ENCODE peak calls at places on chromosomes 16 and 17, in five cellular contexts. One of them, this sample, is unnamed.

GRCh38 chr16:57725077-57725953 is 10.3 kb upstream of the KATNB1 start:
- DNase-seq in K562: no peak
- DNase-seq in endothelial cell of umbilical vein: no peak
- DNase-seq in mammary epithelial cell: no peak
- DNase-seq in tibial nerve: no peak
- DNase-seq in this sample: no peak

GRCh38 chr17:63946440-63947363 is 14.6 kb upstream of the CD79B start:
- DNase-seq in K562: peak
- DNase-seq in endothelial cell of umbilical vein: peak
- DNase-seq in mammary epithelial cell: no peak
- DNase-seq in tibial nerve: peak
- DNase-seq in this sample: no peak

GRCh38 chr17:77453613-77454559 is 313.1 kb downstream of the SEC14L1 start:
- DNase-seq in K562: peak
- DNase-seq in endothelial cell of umbilical vein: no peak
- DNase-seq in mammary epithelial cell: peak
- DNase-seq in tibial nerve: no peak
- DNase-seq in this sample: no peak

GRCh38 chr17:45175759-45176140 is 14.1 kb downstream of the HEXIM2 start:
- DNase-seq in K562: peak
- DNase-seq in endothelial cell of umbilical vein: no peak
- DNase-seq in mammary epithelial cell: no peak
- DNase-seq in tibial nerve: no peak
- DNase-seq in this sample: no peak

GRCh38 chr17:63827801-63828221 is 348 bp upstream of the FTSJ3 start:
- DNase-seq in K562: no peak
- DNase-seq in endothelial cell of umbilical vein: no peak
- DNase-seq in mammary epithelial cell: no peak
- DNase-seq in tibial nerve: no peak
- DNase-seq in this sample: no peak

GRCh38 chr17:46732754-46733398 is 85.6 kb downstream of the WNT3 start:
- DNase-seq in K562: no peak
- DNase-seq in endothelial cell of umbilical vein: no peak
- DNase-seq in mammary epithelial cell: no peak
- DNase-seq in tibial nerve: no peak
- DNase-seq in this sample: no peak

GRCh38 chr16:88599825-88600538 is 29.8 kb downstream of the ZC3H18 start:
- DNase-seq in K562: no peak
- DNase-seq in endothelial cell of umbilical vein: no peak
- DNase-seq in mammary epithelial cell: no peak
- DNase-seq in tibial nerve: no peak
- DNase-seq in this sample: no peak

GRCh38 chr17:75319818-75320691 is 30.8 kb upstream of the SLC25A19 start:
- DNase-seq in K562: no peak
- DNase-seq in endothelial cell of umbilical vein: no peak
- DNase-seq in mammary epithelial cell: no peak
- DNase-seq in tibial nerve: no peak
- DNase-seq in this sample: no peak

GRCh38 chr17:80468222-80468621 is 8.2 kb downstream of the NPTX1 start:
- DNase-seq in K562: peak
- DNase-seq in endothelial cell of umbilical vein: no peak
- DNase-seq in mammary epithelial cell: no peak
- DNase-seq in tibial nerve: no peak
- DNase-seq in this sample: no peak

GRCh38 chr16:71504901-71505300 is 15.8 kb upstream of the ZNF19 start:
- DNase-seq in K562: no peak
- DNase-seq in endothelial cell of umbilical vein: no peak
- DNase-seq in mammary epithelial cell: peak
- DNase-seq in tibial nerve: no peak
- DNase-seq in this sample: no peak

GRCh38 chr16:20879175-20880053 is 20.7 kb downstream of the DCUN1D3 start:
- DNase-seq in K562: no peak
- DNase-seq in endothelial cell of umbilical vein: peak
- DNase-seq in mammary epithelial cell: peak
- DNase-seq in tibial nerve: no peak
- DNase-seq in this sample: no peak

GRCh38 chr16:3106205-3106928 is 6.0 kb upstream of the ZNF205 start:
- DNase-seq in K562: peak
- DNase-seq in endothelial cell of umbilical vein: peak
- DNase-seq in mammary epithelial cell: peak
- DNase-seq in tibial nerve: peak
- DNase-seq in this sample: peak

GRCh38 chr17:62897706-62898105 is 68.3 kb upstream of the TANC2 start:
- DNase-seq in K562: no peak
- DNase-seq in endothelial cell of umbilical vein: peak
- DNase-seq in mammary epithelial cell: no peak
- DNase-seq in tibial nerve: no peak
- DNase-seq in this sample: no peak

GRCh38 chr17:16439867-16440351 is 24.5 kb downstream of the TRPV2 start:
- DNase-seq in K562: no peak
- DNase-seq in endothelial cell of umbilical vein: peak
- DNase-seq in mammary epithelial cell: no peak
- DNase-seq in tibial nerve: no peak
- DNase-seq in this sample: no peak

GRCh38 chr16:3474136-3474779 is 21.0 kb downstream of the C16orf90 start:
- DNase-seq in K562: peak
- DNase-seq in endothelial cell of umbilical vein: no peak
- DNase-seq in mammary epithelial cell: no peak
- DNase-seq in tibial nerve: no peak
- DNase-seq in this sample: no peak

GRCh38 chr17:72850410-72850809 is 242.1 kb downstream of the SLC39A11 start:
- DNase-seq in K562: no peak
- DNase-seq in endothelial cell of umbilical vein: no peak
- DNase-seq in mammary epithelial cell: peak
- DNase-seq in tibial nerve: no peak
- DNase-seq in this sample: peak

DNA sequence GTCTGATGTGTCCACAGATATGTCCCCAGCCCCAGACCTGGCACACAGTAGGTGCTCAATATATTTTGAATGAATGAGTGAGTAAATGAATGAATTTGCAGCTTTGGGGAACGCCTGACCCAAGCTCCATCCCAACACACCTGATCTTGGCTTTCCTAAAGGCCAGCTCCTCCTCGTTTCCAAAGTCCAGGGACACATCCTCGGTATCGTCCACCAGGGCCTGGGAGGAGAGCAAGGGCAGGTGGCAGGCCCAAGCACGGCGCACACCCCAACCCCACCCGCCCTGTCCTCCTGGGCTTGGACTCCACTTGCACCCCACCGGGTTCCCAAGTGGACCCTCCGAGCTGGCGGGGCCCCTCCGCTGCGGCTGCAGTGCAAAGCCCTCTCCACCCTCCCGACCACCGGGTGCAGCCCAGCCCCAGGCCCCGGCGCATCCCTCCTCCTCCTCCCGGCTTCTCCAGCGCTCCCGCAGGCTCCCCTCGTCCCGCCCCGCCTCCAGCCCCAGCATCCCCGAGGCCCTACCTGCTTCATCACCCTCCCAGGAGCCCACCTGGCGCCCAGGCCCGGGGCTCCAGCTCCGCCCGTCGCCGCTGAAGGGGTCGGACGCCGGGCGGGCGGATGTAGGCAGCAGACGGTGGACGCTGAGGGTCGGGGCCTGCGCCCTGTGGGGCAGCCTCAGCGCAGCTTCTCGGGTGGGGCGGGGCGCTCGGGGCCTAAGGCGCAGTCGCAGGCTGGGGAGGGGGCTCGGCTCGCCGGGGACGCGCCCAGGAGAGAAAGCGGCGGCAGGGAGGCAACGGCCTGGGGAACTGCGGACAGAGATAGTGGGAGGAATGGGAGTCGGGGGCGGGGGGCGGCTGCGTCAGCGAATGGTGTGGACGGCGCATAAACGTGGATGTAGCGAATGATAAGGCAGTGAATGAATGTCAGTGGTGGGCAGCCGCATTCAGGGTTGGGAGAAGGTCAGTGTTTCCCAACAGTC is at the start of gene TVP23A:
- DNase-seq in K562: peak
- DNase-seq in endothelial cell of umbilical vein: no peak
- DNase-seq in mammary epithelial cell: no peak
- DNase-seq in tibial nerve: no peak
- DNase-seq in this sample: no peak
- H3K4me3 ChIP-seq in K562: peak
- H3K4me3 ChIP-seq in endothelial cell of umbilical vein: no peak
- H3K4me3 ChIP-seq in mammary epithelial cell: no peak
- H3K4me3 ChIP-seq in tibial nerve: peak
- H3K4me3 ChIP-seq in this sample: no peak

GRCh38 chr16:66750279-66751134 is 902 bp downstream of the DYNC1LI2 start:
- DNase-seq in K562: no peak
- DNase-seq in endothelial cell of umbilical vein: no peak
- DNase-seq in mammary epithelial cell: peak
- DNase-seq in tibial nerve: no peak
- DNase-seq in this sample: no peak

GRCh38 chr16:66752379-66752778 is 970 bp upstream of the DYNC1LI2 start:
- DNase-seq in K562: no peak
- DNase-seq in endothelial cell of umbilical vein: no peak
- DNase-seq in mammary epithelial cell: no peak
- DNase-seq in tibial nerve: no peak
- DNase-seq in this sample: no peak

GRCh38 chr16:66752958-66753357 is 1.5 kb upstream of the DYNC1LI2 start:
- DNase-seq in K562: no peak
- DNase-seq in endothelial cell of umbilical vein: no peak
- DNase-seq in mammary epithelial cell: no peak
- DNase-seq in tibial nerve: no peak
- DNase-seq in this sample: no peak

GRCh38 chr16:66751992-66752322 is 548 bp upstream of the DYNC1LI2 start:
- DNase-seq in K562: no peak
- DNase-seq in endothelial cell of umbilical vein: no peak
- DNase-seq in mammary epithelial cell: no peak
- DNase-seq in tibial nerve: no peak
- DNase-seq in this sample: no peak

DNA sequence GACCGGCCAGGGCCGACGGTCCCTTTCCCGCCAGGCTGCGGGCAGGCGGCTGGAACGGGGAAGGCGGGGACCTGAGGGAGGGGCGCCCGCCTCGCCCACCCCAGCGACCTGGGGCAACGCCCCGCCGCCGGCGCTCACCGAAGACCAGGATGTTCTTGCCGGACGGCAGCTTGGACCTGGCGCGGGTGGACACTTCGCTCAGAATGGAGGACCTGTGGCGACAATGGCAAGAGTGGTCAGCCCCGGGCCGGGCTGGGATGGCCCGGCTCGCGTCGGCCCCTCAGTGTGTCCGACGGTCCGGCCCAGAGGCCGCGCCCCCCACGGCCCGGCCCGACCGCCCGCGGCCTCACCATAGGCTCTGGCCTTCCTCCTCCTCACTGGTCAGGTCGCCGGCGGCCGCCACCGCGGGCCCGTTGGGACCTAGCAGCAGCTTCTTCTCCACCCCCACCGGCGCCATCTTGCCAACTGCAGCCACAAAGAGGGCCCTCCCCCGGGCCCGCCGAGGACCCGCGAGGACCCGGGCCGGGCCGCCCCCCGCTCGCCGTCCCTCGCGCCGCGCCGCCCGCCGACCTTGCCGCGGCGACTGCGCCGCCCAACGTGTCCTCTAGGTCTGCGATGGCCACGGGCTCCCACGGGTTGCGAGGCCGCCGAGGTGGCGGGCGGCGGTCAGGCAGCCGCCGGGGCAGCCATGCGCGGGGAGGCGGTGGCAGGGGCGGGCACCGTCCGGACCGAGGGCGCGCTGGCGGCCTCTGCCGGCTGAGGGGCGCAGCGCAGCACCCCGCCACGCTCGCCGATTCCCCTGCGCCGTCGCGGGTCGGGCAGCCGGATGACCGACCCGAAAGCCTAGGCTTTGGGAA is at the start of gene DYNC1LI2:
- DNase-seq in K562: peak
- DNase-seq in endothelial cell of umbilical vein: peak
- DNase-seq in mammary epithelial cell: peak
- DNase-seq in tibial nerve: peak
- DNase-seq in this sample: no peak
- TF ChIP-seq CTCF in K562: peak
- TF ChIP-seq CTCF in endothelial cell of umbilical vein: peak
- TF ChIP-seq CTCF in mammary epithelial cell: peak
- TF ChIP-seq CTCF in tibial nerve: peak
- TF ChIP-seq CTCF in this sample: peak

DNA sequence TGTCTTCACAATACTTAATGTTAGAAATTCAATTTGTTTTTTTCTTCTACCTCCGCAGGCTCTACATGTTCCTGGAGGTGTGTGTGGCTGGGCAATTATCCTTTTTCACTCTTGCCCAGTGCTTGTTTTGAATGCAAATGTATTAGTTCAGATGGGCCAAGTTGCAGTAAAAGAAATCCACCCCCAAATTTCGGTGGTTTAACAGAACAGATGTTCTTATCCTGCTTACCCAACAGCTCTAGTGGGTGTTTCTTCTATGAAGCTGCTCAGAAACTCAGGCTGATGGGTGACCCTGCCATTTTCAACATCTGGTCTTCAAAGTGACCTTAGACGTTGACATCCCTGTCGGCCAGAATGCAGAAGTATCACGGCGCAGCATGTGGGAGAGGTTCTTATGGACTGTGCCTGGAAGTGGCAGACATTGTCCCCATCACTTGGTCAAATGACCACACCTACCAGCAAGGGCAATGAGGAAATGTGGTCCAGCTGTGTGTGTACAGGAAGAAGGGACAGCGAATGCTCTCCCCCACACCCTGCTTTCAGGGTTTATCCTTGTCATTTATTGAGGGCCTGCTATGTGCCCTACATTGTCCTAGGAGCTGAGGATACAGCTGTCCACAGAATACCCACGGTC is 157.3 kb downstream of the CDH13 start:
- DNase-seq in K562: no peak
- DNase-seq in endothelial cell of umbilical vein: no peak
- DNase-seq in mammary epithelial cell: no peak
- DNase-seq in tibial nerve: no peak
- DNase-seq in this sample: no peak
- H3K4me3 ChIP-seq in K562: no peak
- H3K4me3 ChIP-seq in endothelial cell of umbilical vein: no peak
- H3K4me3 ChIP-seq in mammary epithelial cell: no peak
- H3K4me3 ChIP-seq in tibial nerve: no peak
- H3K4me3 ChIP-seq in this sample: no peak

GRCh38 chr16:18975109-18975508 is 8.6 kb upstream of the TMC7 start:
- DNase-seq in K562: no peak
- DNase-seq in endothelial cell of umbilical vein: no peak
- DNase-seq in mammary epithelial cell: no peak
- DNase-seq in tibial nerve: no peak
- DNase-seq in this sample: no peak
- TF ChIP-seq CTCF in K562: no peak
- TF ChIP-seq CTCF in endothelial cell of umbilical vein: no peak
- TF ChIP-seq CTCF in mammary epithelial cell: no peak
- TF ChIP-seq CTCF in tibial nerve: no peak
- TF ChIP-seq CTCF in this sample: no peak